ENCODE peak calls at places on chromosome 4, in eight cellular contexts. V is T-helper 1 cell, C is NCI-H460, U is A549, H is ureter, L is AG09319, J is tibial nerve, Y is nephron progenitor cell. I is an unnamed sample.

GRCh38 chr4:100935090-100935489 is 412.2 kb downstream of the PPP3CA start:
- DNase-seq in V (no peak), C (peak), U (peak), H (no peak), L (no peak), J (no peak), Y (no peak), I (no peak)

GRCh38 chr4:139920552-139920951 is 233.4 kb downstream of the MAML3 start:
- DNase-seq in V (no peak), C (no peak), U (no peak), H (no peak), L (no peak), J (no peak), Y (peak), I (no peak)

GRCh38 chr4:41256740-41257256 is at the start of gene UCHL1:
- DNase-seq in V (no peak), C (peak), U (peak), H (no peak), L (peak), J (no peak), Y (peak), I (peak)

GRCh38 chr4:25103423-25103822 is 56.8 kb downstream of the SEPSECS start:
- DNase-seq in V (no peak), C (no peak), U (no peak), H (no peak), L (no peak), J (no peak), Y (no peak), I (peak)

GRCh38 chr4:183832776-183833450 is 72.2 kb upstream of the STOX2 start:
- DNase-seq in V (no peak), C (no peak), U (no peak), H (no peak), L (no peak), J (no peak), Y (no peak), I (no peak)

GRCh38 chr4:75172551-75172950 is 239.6 kb downstream of the PARM1 start:
- DNase-seq in V (no peak), C (no peak), U (no peak), H (no peak), L (no peak), J (no peak), Y (no peak), I (no peak)

GRCh38 chr4:88623097-88623496 is 30.8 kb downstream of the HERC3 start:
- DNase-seq in V (no peak), C (peak), U (peak), H (no peak), L (peak), J (no peak), Y (no peak), I (no peak)

GRCh38 chr4:108988514-108989195 is 225.8 kb upstream of the ETNPPL start:
- DNase-seq in V (no peak), C (no peak), U (no peak), H (no peak), L (no peak), J (no peak), Y (no peak), I (no peak)

GRCh38 chr4:52572936-52573485 is 86.1 kb downstream of the USP46 start:
- DNase-seq in V (no peak), C (no peak), U (no peak), H (no peak), L (peak), J (no peak), Y (no peak), I (no peak)

GRCh38 chr4:54281060-54281781 is 52.1 kb downstream of the PDGFRA start:
- DNase-seq in V (no peak), C (no peak), U (no peak), H (peak), L (peak), J (peak), Y (no peak), I (peak)

I was measured in stomach.